ENCODE peak calls at places on chromosomes 16 and 17, in five cellular contexts. R is mucosa of descending colon, U is stomach, I is cardiac fibroblast, M is lower lobe of right lung. J is an unnamed sample.

GRCh38 chr16:14042706-14043105 is 28.4 kb upstream of the MRTFB start:
- DNase-seq in R (no peak), U (no peak), I (peak; percentile 27), M (no peak), J (no peak)

GRCh38 chr17:74711058-74711824 is 1.5 kb downstream of the CD300LF start:
- DNase-seq in R (no peak), U (no peak), I (no peak), M (no peak), J (no peak)

GRCh38 chr16:8934601-8935000 is 29.1 kb downstream of the USP7 start:
- DNase-seq in R (no peak), U (no peak), I (no peak), M (no peak), J (no peak)

GRCh38 chr17:14307560-14308024 is 6.7 kb downstream of the HS3ST3B1 start:
- DNase-seq in R (no peak), U (no peak), I (no peak), M (no peak), J (no peak)

GRCh38 chr16:73076291-73076959 is 28.5 kb upstream of the ZFHX3 start:
- DNase-seq in R (no peak), U (no peak), I (no peak), M (no peak), J (no peak)

GRCh38 chr17:40452921-40453378 is 9.7 kb downstream of the IGFBP4 start:
- DNase-seq in R (no peak), U (peak; percentile 36), I (no peak), M (no peak), J (no peak)

GRCh38 chr16:89033796-89034572 is 57.0 kb upstream of the CBFA2T3 start:
- DNase-seq in R (no peak), U (no peak), I (no peak), M (peak; percentile 31), J (no peak)

GRCh38 chr17:75155191-75155601 is 884 bp upstream of the JPT1 start:
- DNase-seq in R (no peak), U (no peak), I (no peak), M (no peak), J (no peak)

GRCh38 chr17:929547-929946 is 50.0 kb downstream of the NXN start:
- DNase-seq in R (no peak), U (no peak), I (peak; percentile 28), M (no peak), J (no peak)

GRCh38 chr17:75842963-75843576 is 1.1 kb downstream of the UNC13D start:
- DNase-seq in R (no peak), U (no peak), I (no peak), M (no peak), J (no peak)

GRCh38 chr16:70252355-70252988 is 732 bp upstream of the EXOSC6 start:
- DNase-seq in R (no peak), U (no peak), I (no peak), M (no peak), J (no peak)

GRCh38 chr16:84700518-84701277 is 898 bp downstream of the USP10 start:
- DNase-seq in R (peak; percentile 58), U (no peak), I (peak; percentile 25), M (no peak), J (no peak)

GRCh38 chr17:28744104-28744801 is 442 bp downstream of the TRAF4 start:
- DNase-seq in R (peak; percentile 76), U (peak; percentile 61), I (peak; percentile 78), M (peak; percentile 72), J (peak; percentile 52)

GRCh38 chr17:38897671-38898290 is 27.6 kb upstream of the LASP1NB start:
- DNase-seq in R (no peak), U (no peak), I (no peak), M (no peak), J (no peak)

GRCh38 chr16:67428146-67428731 is 2.7 kb upstream of the HSD11B2 start:
- DNase-seq in R (peak; percentile 83), U (peak; percentile 85), I (peak; percentile 75), M (peak; percentile 84), J (peak; percentile 73)

GRCh38 chr17:19464033-19465026 is 53.3 kb downstream of the RNF112 start:
- DNase-seq in R (peak; percentile 27), U (peak; percentile 35), I (no peak), M (no peak), J (no peak)

GRCh38 chr17:8799001-8799850 is at the start of gene MFSD6L:
- DNase-seq in R (peak; percentile 84), U (peak; percentile 87), I (peak; percentile 5), M (peak; percentile 69), J (no peak)

GRCh38 chr17:34579017-34579946 is at the start of gene TMEM132E:
- DNase-seq in R (peak; percentile 14), U (peak; percentile 37), I (peak; percentile 13), M (peak; percentile 59), J (peak; percentile 37)

GRCh38 chr17:57523926-57524634 is 221.0 kb downstream of the CCDC182 start:
- DNase-seq in R (no peak), U (peak; percentile 71), I (peak; percentile 30), M (peak; percentile 74), J (peak; percentile 73)
- H3K4me3 ChIP-seq in R (no peak overlapping the region), U (no peak overlapping the region), I (no peak overlapping the region), M (no peak overlapping the region), J (no peak overlapping the region)

DNA sequence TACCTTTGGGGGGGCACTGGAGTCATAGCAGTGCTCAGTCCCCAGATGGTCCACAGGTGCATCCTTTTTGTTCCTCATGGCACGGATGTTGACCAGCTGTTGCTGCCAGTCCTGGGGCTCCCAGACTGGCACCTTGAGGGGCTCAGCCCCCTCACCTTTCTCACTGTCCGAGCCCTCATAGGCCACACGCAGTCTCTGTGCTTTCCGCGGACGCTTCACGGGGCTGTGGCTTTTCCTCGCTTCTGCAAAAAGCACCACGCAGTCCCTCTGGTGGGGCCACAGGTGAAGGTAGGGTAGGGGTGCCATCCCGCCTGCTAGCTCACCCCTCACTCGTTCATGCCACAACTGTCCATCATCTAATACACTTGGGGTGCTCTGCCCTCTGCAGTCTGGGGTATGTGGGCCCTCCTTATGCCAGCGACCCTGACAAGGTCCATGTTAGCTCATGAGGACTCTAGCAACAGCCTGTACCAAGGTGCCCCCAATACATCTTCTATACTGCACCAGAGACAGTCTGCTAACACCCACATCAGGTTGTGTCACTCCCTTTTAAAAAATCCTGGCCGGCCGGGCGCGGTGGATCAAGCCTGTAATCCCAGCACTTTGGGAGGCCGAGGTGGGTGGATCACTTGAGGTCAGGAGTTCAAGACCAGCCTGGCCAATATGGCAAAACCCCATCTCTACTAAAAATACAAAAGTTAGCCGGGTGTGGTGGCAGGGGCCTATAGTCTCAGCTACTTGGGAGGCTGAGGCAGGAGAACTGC is 1.3 kb downstream of the NTHL1 start:
- DNase-seq in R (no peak), U (no peak), I (no peak), M (no peak), J (no peak)
- H3K4me3 ChIP-seq in R (no peak overlapping the region), U (peak overlapping the region; percentile 99), I (no peak overlapping the region), M (peak overlapping the region; percentile 96), J (peak overlapping the region; percentile 91)

DNA sequence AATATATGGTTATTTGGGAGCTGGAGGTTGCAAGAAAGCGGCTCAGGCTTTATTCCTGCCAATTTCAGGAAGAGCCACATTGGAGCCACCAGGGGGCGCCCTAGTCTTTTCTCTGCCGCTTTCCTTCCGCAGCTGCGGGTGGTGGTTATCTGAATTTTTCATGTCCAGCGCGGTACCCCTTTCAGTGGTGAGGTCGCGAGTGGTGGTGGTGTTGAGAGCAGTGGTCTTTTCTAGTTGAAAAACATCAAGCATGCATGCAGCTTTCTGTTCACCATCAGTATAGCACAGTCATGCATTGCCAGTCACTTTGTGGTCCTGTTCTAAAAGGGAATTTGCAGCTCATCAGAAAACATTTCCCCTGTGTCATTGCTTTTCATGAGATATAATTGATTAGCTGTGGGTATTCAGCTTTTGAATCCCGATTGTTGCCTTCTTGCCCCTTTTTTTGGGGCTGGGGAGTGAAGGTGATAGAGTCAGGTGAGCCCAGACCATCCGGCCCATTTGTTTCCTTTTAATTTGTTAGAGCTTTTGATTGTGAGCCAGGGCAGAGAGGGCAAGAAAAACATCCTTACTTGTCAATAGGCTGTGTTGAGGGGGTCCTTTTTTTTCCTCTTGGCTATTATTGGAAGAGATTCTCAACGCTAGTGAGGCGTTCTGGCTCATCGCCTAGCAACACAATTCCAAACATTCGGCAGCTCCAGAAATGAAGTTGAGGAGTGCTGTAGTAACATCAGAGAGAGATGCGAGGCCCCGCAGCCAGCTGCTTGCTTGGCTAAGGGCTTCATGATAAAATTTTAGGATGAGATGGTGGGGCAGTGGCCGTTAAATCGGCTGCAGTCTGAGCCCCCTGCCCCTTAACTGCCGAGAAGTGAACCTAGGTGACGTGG is 119.0 kb downstream of the SNX29 start:
- DNase-seq in R (peak; percentile 78), U (peak; percentile 70), I (peak; percentile 77), M (peak; percentile 75), J (peak; percentile 70)
- H3K4me3 ChIP-seq in R (no peak overlapping the region), U (no peak overlapping the region), I (no peak overlapping the region), M (peak overlapping the region; percentile 16), J (peak overlapping the region; percentile 51)

GRCh38 chr16:78735337-78735736 is 635.9 kb downstream of the WWOX start:
- DNase-seq in R (no peak), U (no peak), I (no peak), M (no peak), J (no peak)

GRCh38 chr16:78732693-78733092 is 633.2 kb downstream of the WWOX start:
- DNase-seq in R (no peak), U (no peak), I (no peak), M (no peak), J (no peak)

GRCh38 chr16:78738557-78738956 is 639.1 kb downstream of the WWOX start:
- DNase-seq in R (no peak), U (no peak), I (no peak), M (no peak), J (no peak)

GRCh38 chr16:78740269-78740668 is 640.8 kb downstream of the WWOX start:
- DNase-seq in R (no peak), U (no peak), I (no peak), M (no peak), J (no peak)

DNA sequence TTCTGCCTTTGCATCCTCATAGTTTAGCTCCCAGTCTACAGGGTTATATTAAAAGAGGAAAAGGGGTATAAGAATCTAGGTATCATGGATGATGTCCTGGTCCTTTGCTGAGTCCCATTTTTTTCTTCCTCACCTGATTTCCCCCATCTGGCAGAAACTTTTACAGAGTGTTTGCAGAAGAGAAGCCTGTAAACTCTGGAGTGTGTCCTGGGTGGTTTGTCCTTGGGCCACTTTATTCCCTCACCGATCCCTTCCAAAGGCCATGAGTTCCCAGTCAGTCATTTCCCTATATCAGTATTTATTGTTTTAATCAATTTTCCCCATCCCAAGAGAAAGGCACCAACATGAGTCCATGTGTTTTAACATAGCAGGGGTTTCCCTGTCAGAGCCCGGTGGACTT is 638.2 kb downstream of the WWOX start:
- DNase-seq in R (no peak), U (no peak), I (no peak), M (no peak), J (no peak)
- H3K4me3 ChIP-seq in R (no peak overlapping the region), U (no peak overlapping the region), I (no peak overlapping the region), M (no peak overlapping the region), J (no peak overlapping the region)

J was measured in left ventricle myocardium inferior.